ENCODE peak calls at places on chromosome 5, in seven cellular contexts. One of them, this sample, is unnamed.

GRCh38 chr5:141655020-141655419 is 3.8 kb upstream of the FCHSD1 start:
- DNase-seq in anterior cingulate cortex: no peak
- DNase-seq in activated T-cell treated with anti-CD3 and anti-CD28 coated beads for 1 hour: no peak
- DNase-seq in AG04450: no peak
- DNase-seq in nephron progenitor cell: no peak
- DNase-seq in GM20000: no peak
- DNase-seq in CD8-positive, alpha-beta memory T cell: no peak
- DNase-seq in this sample: no peak

GRCh38 chr5:50440651-50441478 is at the start of gene EMB:
- DNase-seq in anterior cingulate cortex: no peak
- DNase-seq in activated T-cell treated with anti-CD3 and anti-CD28 coated beads for 1 hour: peak
- DNase-seq in AG04450: no peak
- DNase-seq in nephron progenitor cell: peak
- DNase-seq in GM20000: peak
- DNase-seq in CD8-positive, alpha-beta memory T cell: peak
- DNase-seq in this sample: peak

GRCh38 chr5:79713727-79714126 is 24.1 kb downstream of the CMYA5 start:
- DNase-seq in anterior cingulate cortex: no peak
- DNase-seq in activated T-cell treated with anti-CD3 and anti-CD28 coated beads for 1 hour: no peak
- DNase-seq in AG04450: no peak
- DNase-seq in nephron progenitor cell: no peak
- DNase-seq in GM20000: no peak
- DNase-seq in CD8-positive, alpha-beta memory T cell: no peak
- DNase-seq in this sample: no peak

GRCh38 chr5:91794856-91795548 is 411.9 kb upstream of the ARRDC3 start:
- DNase-seq in anterior cingulate cortex: no peak
- DNase-seq in activated T-cell treated with anti-CD3 and anti-CD28 coated beads for 1 hour: no peak
- DNase-seq in AG04450: no peak
- DNase-seq in nephron progenitor cell: no peak
- DNase-seq in GM20000: no peak
- DNase-seq in CD8-positive, alpha-beta memory T cell: no peak
- DNase-seq in this sample: no peak

GRCh38 chr5:10633271-10634049 is 69.6 kb downstream of the ANKRD33B start:
- DNase-seq in anterior cingulate cortex: no peak
- DNase-seq in activated T-cell treated with anti-CD3 and anti-CD28 coated beads for 1 hour: peak
- DNase-seq in AG04450: no peak
- DNase-seq in nephron progenitor cell: no peak
- DNase-seq in GM20000: no peak
- DNase-seq in CD8-positive, alpha-beta memory T cell: peak
- DNase-seq in this sample: no peak

GRCh38 chr5:32092938-32093812 is 80.9 kb downstream of the GOLPH3 start:
- DNase-seq in anterior cingulate cortex: peak
- DNase-seq in activated T-cell treated with anti-CD3 and anti-CD28 coated beads for 1 hour: peak
- DNase-seq in AG04450: peak
- DNase-seq in nephron progenitor cell: peak
- DNase-seq in GM20000: peak
- DNase-seq in CD8-positive, alpha-beta memory T cell: peak
- DNase-seq in this sample: peak

GRCh38 chr5:37495210-37495609 is 116.1 kb downstream of the WDR70 start:
- DNase-seq in anterior cingulate cortex: no peak
- DNase-seq in activated T-cell treated with anti-CD3 and anti-CD28 coated beads for 1 hour: no peak
- DNase-seq in AG04450: no peak
- DNase-seq in nephron progenitor cell: no peak
- DNase-seq in GM20000: no peak
- DNase-seq in CD8-positive, alpha-beta memory T cell: no peak
- DNase-seq in this sample: no peak

GRCh38 chr5:149060325-149060724 is 2.5 kb downstream of the SH3TC2 start:
- DNase-seq in anterior cingulate cortex: no peak
- DNase-seq in activated T-cell treated with anti-CD3 and anti-CD28 coated beads for 1 hour: no peak
- DNase-seq in AG04450: no peak
- DNase-seq in nephron progenitor cell: no peak
- DNase-seq in GM20000: no peak
- DNase-seq in CD8-positive, alpha-beta memory T cell: no peak
- DNase-seq in this sample: no peak

GRCh38 chr5:39080597-39081204 is 6.5 kb upstream of the RICTOR start:
- DNase-seq in anterior cingulate cortex: no peak
- DNase-seq in activated T-cell treated with anti-CD3 and anti-CD28 coated beads for 1 hour: no peak
- DNase-seq in AG04450: peak
- DNase-seq in nephron progenitor cell: peak
- DNase-seq in GM20000: peak
- DNase-seq in CD8-positive, alpha-beta memory T cell: no peak
- DNase-seq in this sample: peak

GRCh38 chr5:137374110-137374853 is 124.8 kb downstream of the SPOCK1 start:
- DNase-seq in anterior cingulate cortex: no peak
- DNase-seq in activated T-cell treated with anti-CD3 and anti-CD28 coated beads for 1 hour: no peak
- DNase-seq in AG04450: no peak
- DNase-seq in nephron progenitor cell: no peak
- DNase-seq in GM20000: no peak
- DNase-seq in CD8-positive, alpha-beta memory T cell: no peak
- DNase-seq in this sample: no peak

GRCh38 chr5:135398855-135399837 is at the start of gene MACROH2A1:
- DNase-seq in anterior cingulate cortex: peak
- DNase-seq in activated T-cell treated with anti-CD3 and anti-CD28 coated beads for 1 hour: peak
- DNase-seq in AG04450: no peak
- DNase-seq in nephron progenitor cell: peak
- DNase-seq in GM20000: peak
- DNase-seq in CD8-positive, alpha-beta memory T cell: peak
- DNase-seq in this sample: peak

GRCh38 chr5:175290379-175290778 is 153.6 kb downstream of the DRD1 start:
- DNase-seq in anterior cingulate cortex: no peak
- DNase-seq in activated T-cell treated with anti-CD3 and anti-CD28 coated beads for 1 hour: no peak
- DNase-seq in AG04450: no peak
- DNase-seq in nephron progenitor cell: no peak
- DNase-seq in GM20000: no peak
- DNase-seq in CD8-positive, alpha-beta memory T cell: no peak
- DNase-seq in this sample: no peak

GRCh38 chr5:143775258-143775657 is 36.7 kb upstream of the HMHB1 start:
- DNase-seq in anterior cingulate cortex: no peak
- DNase-seq in activated T-cell treated with anti-CD3 and anti-CD28 coated beads for 1 hour: no peak
- DNase-seq in AG04450: no peak
- DNase-seq in nephron progenitor cell: no peak
- DNase-seq in GM20000: no peak
- DNase-seq in CD8-positive, alpha-beta memory T cell: no peak
- DNase-seq in this sample: no peak

GRCh38 chr5:52893105-52893504 is 96.0 kb upstream of the ITGA2 start:
- DNase-seq in anterior cingulate cortex: no peak
- DNase-seq in activated T-cell treated with anti-CD3 and anti-CD28 coated beads for 1 hour: no peak
- DNase-seq in AG04450: peak
- DNase-seq in nephron progenitor cell: no peak
- DNase-seq in GM20000: no peak
- DNase-seq in CD8-positive, alpha-beta memory T cell: no peak
- DNase-seq in this sample: no peak

GRCh38 chr5:105034335-105034734 is 1471.7 kb upstream of the NUDT12 start:
- DNase-seq in anterior cingulate cortex: no peak
- DNase-seq in activated T-cell treated with anti-CD3 and anti-CD28 coated beads for 1 hour: no peak
- DNase-seq in AG04450: no peak
- DNase-seq in nephron progenitor cell: no peak
- DNase-seq in GM20000: no peak
- DNase-seq in CD8-positive, alpha-beta memory T cell: no peak
- DNase-seq in this sample: no peak

GRCh38 chr5:945691-946541 is 53.2 kb downstream of the TRIP13 start:
- DNase-seq in anterior cingulate cortex: no peak
- DNase-seq in activated T-cell treated with anti-CD3 and anti-CD28 coated beads for 1 hour: no peak
- DNase-seq in AG04450: no peak
- DNase-seq in nephron progenitor cell: peak
- DNase-seq in GM20000: no peak
- DNase-seq in CD8-positive, alpha-beta memory T cell: no peak
- DNase-seq in this sample: no peak

GRCh38 chr5:145056805-145057204 is 778.3 kb downstream of the PRELID2 start:
- DNase-seq in anterior cingulate cortex: no peak
- DNase-seq in activated T-cell treated with anti-CD3 and anti-CD28 coated beads for 1 hour: no peak
- DNase-seq in AG04450: no peak
- DNase-seq in nephron progenitor cell: no peak
- DNase-seq in GM20000: peak
- DNase-seq in CD8-positive, alpha-beta memory T cell: no peak
- DNase-seq in this sample: no peak

GRCh38 chr5:170554566-170555267 is 50.9 kb downstream of the KCNIP1 start:
- DNase-seq in anterior cingulate cortex: no peak
- DNase-seq in activated T-cell treated with anti-CD3 and anti-CD28 coated beads for 1 hour: no peak
- DNase-seq in AG04450: peak
- DNase-seq in nephron progenitor cell: no peak
- DNase-seq in GM20000: no peak
- DNase-seq in CD8-positive, alpha-beta memory T cell: no peak
- DNase-seq in this sample: no peak

GRCh38 chr5:136028090-136028489 is 698 bp upstream of the TGFBI start:
- DNase-seq in anterior cingulate cortex: no peak
- DNase-seq in activated T-cell treated with anti-CD3 and anti-CD28 coated beads for 1 hour: no peak
- DNase-seq in AG04450: no peak
- DNase-seq in nephron progenitor cell: no peak
- DNase-seq in GM20000: no peak
- DNase-seq in CD8-positive, alpha-beta memory T cell: no peak
- DNase-seq in this sample: no peak

GRCh38 chr5:93145019-93145418 is 436.0 kb downstream of the NR2F1-AS1 start:
- DNase-seq in anterior cingulate cortex: no peak
- DNase-seq in activated T-cell treated with anti-CD3 and anti-CD28 coated beads for 1 hour: no peak
- DNase-seq in AG04450: no peak
- DNase-seq in nephron progenitor cell: no peak
- DNase-seq in GM20000: no peak
- DNase-seq in CD8-positive, alpha-beta memory T cell: no peak
- DNase-seq in this sample: no peak

GRCh38 chr5:107425541-107426031 is 245.2 kb downstream of the EFNA5 start:
- DNase-seq in anterior cingulate cortex: no peak
- DNase-seq in activated T-cell treated with anti-CD3 and anti-CD28 coated beads for 1 hour: no peak
- DNase-seq in AG04450: peak
- DNase-seq in nephron progenitor cell: no peak
- DNase-seq in GM20000: no peak
- DNase-seq in CD8-positive, alpha-beta memory T cell: no peak
- DNase-seq in this sample: no peak

GRCh38 chr5:31983851-31984250 is 190.3 kb downstream of the GOLPH3 start:
- DNase-seq in anterior cingulate cortex: no peak
- DNase-seq in activated T-cell treated with anti-CD3 and anti-CD28 coated beads for 1 hour: no peak
- DNase-seq in AG04450: no peak
- DNase-seq in nephron progenitor cell: no peak
- DNase-seq in GM20000: no peak
- DNase-seq in CD8-positive, alpha-beta memory T cell: no peak
- DNase-seq in this sample: no peak

GRCh38 chr5:53200309-53200708 is 90.8 kb upstream of the MOCS2 start:
- DNase-seq in anterior cingulate cortex: no peak
- DNase-seq in activated T-cell treated with anti-CD3 and anti-CD28 coated beads for 1 hour: no peak
- DNase-seq in AG04450: no peak
- DNase-seq in nephron progenitor cell: no peak
- DNase-seq in GM20000: no peak
- DNase-seq in CD8-positive, alpha-beta memory T cell: no peak
- DNase-seq in this sample: no peak

GRCh38 chr5:58411372-58411771 is 48.5 kb downstream of the PLK2 start:
- DNase-seq in anterior cingulate cortex: no peak
- DNase-seq in activated T-cell treated with anti-CD3 and anti-CD28 coated beads for 1 hour: no peak
- DNase-seq in AG04450: no peak
- DNase-seq in nephron progenitor cell: no peak
- DNase-seq in GM20000: no peak
- DNase-seq in CD8-positive, alpha-beta memory T cell: no peak
- DNase-seq in this sample: no peak

GRCh38 chr5:90844931-90845330 is 286.3 kb downstream of the ADGRV1 start:
- DNase-seq in anterior cingulate cortex: no peak
- DNase-seq in activated T-cell treated with anti-CD3 and anti-CD28 coated beads for 1 hour: no peak
- DNase-seq in AG04450: no peak
- DNase-seq in nephron progenitor cell: no peak
- DNase-seq in GM20000: no peak
- DNase-seq in CD8-positive, alpha-beta memory T cell: no peak
- DNase-seq in this sample: no peak

GRCh38 chr5:32225445-32225844 is 51.3 kb upstream of the GOLPH3 start:
- DNase-seq in anterior cingulate cortex: no peak
- DNase-seq in activated T-cell treated with anti-CD3 and anti-CD28 coated beads for 1 hour: no peak
- DNase-seq in AG04450: no peak
- DNase-seq in nephron progenitor cell: no peak
- DNase-seq in GM20000: no peak
- DNase-seq in CD8-positive, alpha-beta memory T cell: no peak
- DNase-seq in this sample: no peak

GRCh38 chr5:135934939-135935338 is 19.8 kb downstream of the LECT2 start:
- DNase-seq in anterior cingulate cortex: no peak
- DNase-seq in activated T-cell treated with anti-CD3 and anti-CD28 coated beads for 1 hour: no peak
- DNase-seq in AG04450: peak
- DNase-seq in nephron progenitor cell: no peak
- DNase-seq in GM20000: no peak
- DNase-seq in CD8-positive, alpha-beta memory T cell: no peak
- DNase-seq in this sample: no peak

GRCh38 chr5:75375414-75375813 is 38.4 kb downstream of the HMGCR start:
- DNase-seq in anterior cingulate cortex: no peak
- DNase-seq in activated T-cell treated with anti-CD3 and anti-CD28 coated beads for 1 hour: no peak
- DNase-seq in AG04450: no peak
- DNase-seq in nephron progenitor cell: no peak
- DNase-seq in GM20000: no peak
- DNase-seq in CD8-positive, alpha-beta memory T cell: no peak
- DNase-seq in this sample: no peak

GRCh38 chr5:145495741-145496140 is 339.4 kb downstream of the PRELID2 start:
- DNase-seq in anterior cingulate cortex: no peak
- DNase-seq in activated T-cell treated with anti-CD3 and anti-CD28 coated beads for 1 hour: no peak
- DNase-seq in AG04450: peak
- DNase-seq in nephron progenitor cell: no peak
- DNase-seq in GM20000: no peak
- DNase-seq in CD8-positive, alpha-beta memory T cell: no peak
- DNase-seq in this sample: no peak

GRCh38 chr5:65203746-65204145 is 278.0 kb downstream of the ADAMTS6 start:
- DNase-seq in anterior cingulate cortex: no peak
- DNase-seq in activated T-cell treated with anti-CD3 and anti-CD28 coated beads for 1 hour: no peak
- DNase-seq in AG04450: peak
- DNase-seq in nephron progenitor cell: no peak
- DNase-seq in GM20000: no peak
- DNase-seq in CD8-positive, alpha-beta memory T cell: no peak
- DNase-seq in this sample: no peak

GRCh38 chr5:64861281-64861680 is 92.6 kb downstream of the CWC27 start:
- DNase-seq in anterior cingulate cortex: no peak
- DNase-seq in activated T-cell treated with anti-CD3 and anti-CD28 coated beads for 1 hour: no peak
- DNase-seq in AG04450: no peak
- DNase-seq in nephron progenitor cell: no peak
- DNase-seq in GM20000: no peak
- DNase-seq in CD8-positive, alpha-beta memory T cell: no peak
- DNase-seq in this sample: no peak

GRCh38 chr5:31758803-31759425 is 120.0 kb downstream of the PDZD2 start:
- DNase-seq in anterior cingulate cortex: no peak
- DNase-seq in activated T-cell treated with anti-CD3 and anti-CD28 coated beads for 1 hour: no peak
- DNase-seq in AG04450: no peak
- DNase-seq in nephron progenitor cell: no peak
- DNase-seq in GM20000: no peak
- DNase-seq in CD8-positive, alpha-beta memory T cell: no peak
- DNase-seq in this sample: no peak

GRCh38 chr5:147407094-147407681 is 102.7 kb downstream of the DPYSL3 start:
- DNase-seq in anterior cingulate cortex: no peak
- DNase-seq in activated T-cell treated with anti-CD3 and anti-CD28 coated beads for 1 hour: no peak
- DNase-seq in AG04450: no peak
- DNase-seq in nephron progenitor cell: no peak
- DNase-seq in GM20000: no peak
- DNase-seq in CD8-positive, alpha-beta memory T cell: no peak
- DNase-seq in this sample: no peak

GRCh38 chr5:57705769-57706168 is 223.2 kb upstream of the ACTBL2 start:
- DNase-seq in anterior cingulate cortex: no peak
- DNase-seq in activated T-cell treated with anti-CD3 and anti-CD28 coated beads for 1 hour: no peak
- DNase-seq in AG04450: no peak
- DNase-seq in nephron progenitor cell: no peak
- DNase-seq in GM20000: no peak
- DNase-seq in CD8-positive, alpha-beta memory T cell: no peak
- DNase-seq in this sample: no peak

GRCh38 chr5:105230516-105230915 is 1667.9 kb upstream of the NUDT12 start:
- DNase-seq in anterior cingulate cortex: no peak
- DNase-seq in activated T-cell treated with anti-CD3 and anti-CD28 coated beads for 1 hour: no peak
- DNase-seq in AG04450: no peak
- DNase-seq in nephron progenitor cell: no peak
- DNase-seq in GM20000: no peak
- DNase-seq in CD8-positive, alpha-beta memory T cell: no peak
- DNase-seq in this sample: no peak

GRCh38 chr5:38347040-38347763 is 88.8 kb downstream of the EGFLAM start:
- DNase-seq in anterior cingulate cortex: no peak
- DNase-seq in activated T-cell treated with anti-CD3 and anti-CD28 coated beads for 1 hour: no peak
- DNase-seq in AG04450: no peak
- DNase-seq in nephron progenitor cell: no peak
- DNase-seq in GM20000: no peak
- DNase-seq in CD8-positive, alpha-beta memory T cell: no peak
- DNase-seq in this sample: no peak

GRCh38 chr5:161700065-161700464 is 14.5 kb downstream of the GABRA6 start:
- DNase-seq in anterior cingulate cortex: no peak
- DNase-seq in activated T-cell treated with anti-CD3 and anti-CD28 coated beads for 1 hour: no peak
- DNase-seq in AG04450: no peak
- DNase-seq in nephron progenitor cell: no peak
- DNase-seq in GM20000: no peak
- DNase-seq in CD8-positive, alpha-beta memory T cell: no peak
- DNase-seq in this sample: no peak

GRCh38 chr5:98076501-98076900 is 697.0 kb upstream of the RGMB start:
- DNase-seq in anterior cingulate cortex: no peak
- DNase-seq in activated T-cell treated with anti-CD3 and anti-CD28 coated beads for 1 hour: no peak
- DNase-seq in AG04450: no peak
- DNase-seq in nephron progenitor cell: no peak
- DNase-seq in GM20000: no peak
- DNase-seq in CD8-positive, alpha-beta memory T cell: no peak
- DNase-seq in this sample: no peak